ENCODE peak calls at places on chromosome 1, in six cellular contexts. One of them, this sample, is unnamed.

GRCh38 chr1:37724575-37724974 is 32.3 kb downstream of the CDCA8 start:
- DNase-seq in H1: no peak
- DNase-seq in K562: no peak
- DNase-seq in GM12878: no peak
- DNase-seq in SK-N-SH: no peak
- DNase-seq in HepG2: no peak
- DNase-seq in this sample: no peak

GRCh38 chr1:32714277-32714676 is 11.7 kb upstream of the SYNC start:
- DNase-seq in SK-N-SH: no peak
- DNase-seq in GM12878: no peak
- DNase-seq in K562: no peak
- DNase-seq in HepG2: peak; percentile 90
- DNase-seq in H1: no peak
- DNase-seq in this sample: no peak

GRCh38 chr1:53540604-53541262 is 81.5 kb downstream of the DMRTB1 start:
- DNase-seq in K562: no peak
- DNase-seq in HepG2: no peak
- DNase-seq in H1: no peak
- DNase-seq in SK-N-SH: no peak
- DNase-seq in GM12878: no peak
- DNase-seq in this sample: no peak

GRCh38 chr1:180926164-180926981 is 13.7 kb downstream of the KIAA1614 start:
- DNase-seq in H1: no peak
- DNase-seq in HepG2: no peak
- DNase-seq in K562: peak; percentile 68
- DNase-seq in SK-N-SH: peak; percentile 90
- DNase-seq in GM12878: no peak
- DNase-seq in this sample: peak; percentile 67

GRCh38 chr1:171134194-171134924 is 43.7 kb downstream of the FMO3 start:
- DNase-seq in HepG2: no peak
- DNase-seq in K562: no peak
- DNase-seq in H1: no peak
- DNase-seq in SK-N-SH: no peak
- DNase-seq in GM12878: no peak
- DNase-seq in this sample: no peak

GRCh38 chr1:48582408-48582807 is 110.4 kb upstream of the SPATA6 start:
- DNase-seq in SK-N-SH: no peak
- DNase-seq in H1: no peak
- DNase-seq in GM12878: no peak
- DNase-seq in HepG2: no peak
- DNase-seq in K562: no peak
- DNase-seq in this sample: no peak

GRCh38 chr1:116203192-116203723 is 92.1 kb downstream of the MAB21L3 start:
- DNase-seq in K562: no peak
- DNase-seq in SK-N-SH: no peak
- DNase-seq in HepG2: no peak
- DNase-seq in H1: no peak
- DNase-seq in GM12878: no peak
- DNase-seq in this sample: no peak

GRCh38 chr1:191343816-191344215 is 814.4 kb upstream of the RGS18 start:
- DNase-seq in H1: no peak
- DNase-seq in GM12878: no peak
- DNase-seq in K562: no peak
- DNase-seq in SK-N-SH: no peak
- DNase-seq in HepG2: no peak
- DNase-seq in this sample: no peak

GRCh38 chr1:239856924-239857323 is 234.8 kb upstream of the FMN2 start:
- DNase-seq in GM12878: no peak
- DNase-seq in HepG2: no peak
- DNase-seq in H1: no peak
- DNase-seq in SK-N-SH: no peak
- DNase-seq in K562: no peak
- DNase-seq in this sample: no peak

GRCh38 chr1:119964673-119965363 is 68.5 kb upstream of the ADAM30 start:
- DNase-seq in HepG2: no peak
- DNase-seq in SK-N-SH: no peak
- DNase-seq in K562: no peak
- DNase-seq in GM12878: no peak
- DNase-seq in H1: no peak
- DNase-seq in this sample: no peak

GRCh38 chr1:169899519-169900217 is 6.0 kb upstream of the SCYL3 start:
- DNase-seq in SK-N-SH: no peak
- DNase-seq in H1: no peak
- DNase-seq in GM12878: no peak
- DNase-seq in K562: no peak
- DNase-seq in HepG2: no peak
- DNase-seq in this sample: no peak

GRCh38 chr1:15485534-15486091 is 9.7 kb downstream of the CELA2B start:
- DNase-seq in H1: no peak
- DNase-seq in K562: peak; percentile 54
- DNase-seq in GM12878: peak; percentile 7
- DNase-seq in SK-N-SH: no peak
- DNase-seq in HepG2: no peak
- DNase-seq in this sample: no peak

GRCh38 chr1:225121095-225121494 is 191.6 kb downstream of the DNAH14 start:
- DNase-seq in SK-N-SH: no peak
- DNase-seq in HepG2: no peak
- DNase-seq in GM12878: no peak
- DNase-seq in H1: no peak
- DNase-seq in K562: no peak
- DNase-seq in this sample: no peak
- TF ChIP-seq POLR2AphosphoS5 in SK-N-SH: no peak
- TF ChIP-seq POLR2AphosphoS5 in HepG2: no peak
- TF ChIP-seq POLR2AphosphoS5 in GM12878: no peak
- TF ChIP-seq POLR2AphosphoS5 in H1: no peak
- TF ChIP-seq POLR2AphosphoS5 in K562: no peak
- TF ChIP-seq POLR2AphosphoS5 in this sample: no peak

DNA sequence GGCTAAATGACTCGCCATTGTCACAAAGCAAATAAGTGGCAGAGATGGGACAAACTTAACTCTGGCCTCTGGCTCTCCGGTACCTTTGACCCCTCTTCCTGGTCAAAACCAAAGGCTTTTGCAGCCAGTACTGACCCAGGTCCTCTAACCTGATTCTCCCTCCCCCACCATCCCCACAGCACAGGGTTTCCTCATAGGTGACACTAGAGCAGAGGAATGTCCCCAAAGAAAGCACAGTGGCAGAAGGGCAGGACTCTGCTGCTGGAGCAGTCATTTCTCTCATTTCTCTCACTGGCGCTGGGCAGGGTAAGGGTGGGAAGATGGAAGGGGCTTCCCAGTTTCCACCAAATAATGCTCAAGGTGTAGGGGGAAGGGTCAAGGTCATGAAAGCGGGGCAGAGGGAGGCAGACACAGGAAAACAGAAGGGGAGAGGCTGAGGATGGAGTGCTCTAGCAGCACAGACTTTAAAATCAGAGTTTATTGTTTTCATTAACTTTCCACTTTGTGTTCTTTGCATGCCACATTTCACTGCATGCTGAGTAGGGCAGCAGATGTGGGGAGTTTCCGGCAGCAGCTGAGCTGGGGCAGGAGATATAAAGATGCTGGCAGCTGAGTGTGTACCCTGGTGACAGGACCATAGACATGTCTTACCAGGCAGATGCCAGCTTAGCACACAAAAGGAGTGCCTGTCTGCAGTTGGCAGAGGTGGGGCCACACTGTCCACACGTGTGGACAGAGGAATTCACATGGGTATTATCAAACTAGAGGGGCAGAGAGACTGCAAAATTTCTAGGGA is 80.5 kb downstream of the FAM78B start:
- DNase-seq in GM12878: peak; percentile 8
- DNase-seq in K562: no peak
- DNase-seq in H1: no peak
- DNase-seq in HepG2: peak; percentile 8
- DNase-seq in SK-N-SH: no peak
- DNase-seq in this sample: no peak
- TF ChIP-seq GABPA in GM12878: no peak
- TF ChIP-seq GABPA in K562: no peak
- TF ChIP-seq GABPA in H1: no peak
- TF ChIP-seq GABPA in HepG2: no peak
- TF ChIP-seq GABPA in SK-N-SH: no peak
- TF ChIP-seq GABPA in this sample: no peak

GRCh38 chr1:81801032-81801833 is 499 bp downstream of the ADGRL2 start:
- DNase-seq in GM12878: no peak
- DNase-seq in HepG2: peak; percentile 59
- DNase-seq in SK-N-SH: peak; percentile 83
- DNase-seq in H1: no peak
- DNase-seq in K562: no peak
- DNase-seq in this sample: peak; percentile 13
- TF ChIP-seq POLR2AphosphoS5 in GM12878: no peak
- TF ChIP-seq POLR2AphosphoS5 in HepG2: peak; percentile 39
- TF ChIP-seq POLR2AphosphoS5 in SK-N-SH: peak; percentile 90
- TF ChIP-seq POLR2AphosphoS5 in H1: peak; percentile 74
- TF ChIP-seq POLR2AphosphoS5 in K562: no peak
- TF ChIP-seq POLR2AphosphoS5 in this sample: no peak

DNA sequence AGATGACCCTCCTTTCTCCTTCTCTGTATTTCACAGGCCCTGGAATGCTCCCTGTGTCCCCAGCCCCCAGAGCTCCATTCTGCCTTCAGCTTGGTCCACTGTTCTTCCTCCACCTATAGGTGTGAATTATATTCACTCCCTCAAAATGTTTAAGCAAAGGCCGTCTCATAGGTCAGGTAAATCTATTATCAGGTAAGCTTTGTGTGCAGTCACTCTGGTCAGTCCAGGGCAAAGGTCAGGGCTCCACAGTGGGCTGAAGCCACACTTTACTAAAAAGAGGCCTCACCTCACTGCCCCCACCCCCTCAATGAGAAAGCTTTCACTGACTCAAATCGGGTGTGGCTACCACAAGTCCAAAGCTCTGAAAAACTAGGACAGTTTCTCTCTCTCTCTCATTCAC is 65.9 kb downstream of the DNTTIP2 start:
- DNase-seq in SK-N-SH: no peak
- DNase-seq in K562: no peak
- DNase-seq in GM12878: no peak
- DNase-seq in HepG2: peak; percentile 40
- DNase-seq in H1: no peak
- DNase-seq in this sample: no peak
- TF ChIP-seq GABPA in SK-N-SH: no peak
- TF ChIP-seq GABPA in K562: no peak
- TF ChIP-seq GABPA in GM12878: no peak
- TF ChIP-seq GABPA in HepG2: no peak
- TF ChIP-seq GABPA in H1: no peak
- TF ChIP-seq GABPA in this sample: no peak

GRCh38 chr1:8908388-8909151 is 30.1 kb upstream of the ENO1 start:
- DNase-seq in HepG2: no peak
- DNase-seq in K562: no peak
- DNase-seq in SK-N-SH: no peak
- DNase-seq in H1: no peak
- DNase-seq in GM12878: no peak
- DNase-seq in this sample: peak; percentile 45

GRCh38 chr1:8903410-8903809 is 24.9 kb upstream of the ENO1 start:
- DNase-seq in K562: no peak
- DNase-seq in GM12878: no peak
- DNase-seq in H1: no peak
- DNase-seq in SK-N-SH: no peak
- DNase-seq in HepG2: no peak
- DNase-seq in this sample: peak; percentile 33

GRCh38 chr1:8902765-8903164 is 24.3 kb upstream of the ENO1 start:
- DNase-seq in HepG2: no peak
- DNase-seq in SK-N-SH: no peak
- DNase-seq in GM12878: no peak
- DNase-seq in H1: no peak
- DNase-seq in K562: no peak
- DNase-seq in this sample: no peak

GRCh38 chr1:8905582-8906191 is 27.2 kb upstream of the ENO1 start:
- DNase-seq in K562: no peak
- DNase-seq in GM12878: no peak
- DNase-seq in HepG2: no peak
- DNase-seq in H1: no peak
- DNase-seq in SK-N-SH: no peak
- DNase-seq in this sample: no peak

GRCh38 chr1:8903908-8904650 is 25.6 kb upstream of the ENO1 start:
- DNase-seq in H1: no peak
- DNase-seq in GM12878: no peak
- DNase-seq in HepG2: peak; percentile 68
- DNase-seq in SK-N-SH: peak; percentile 49
- DNase-seq in K562: no peak
- DNase-seq in this sample: no peak
- TF ChIP-seq POLR2AphosphoS5 in H1: no peak
- TF ChIP-seq POLR2AphosphoS5 in GM12878: no peak
- TF ChIP-seq POLR2AphosphoS5 in HepG2: no peak
- TF ChIP-seq POLR2AphosphoS5 in SK-N-SH: peak; percentile 59
- TF ChIP-seq POLR2AphosphoS5 in K562: no peak
- TF ChIP-seq POLR2AphosphoS5 in this sample: no peak

DNA sequence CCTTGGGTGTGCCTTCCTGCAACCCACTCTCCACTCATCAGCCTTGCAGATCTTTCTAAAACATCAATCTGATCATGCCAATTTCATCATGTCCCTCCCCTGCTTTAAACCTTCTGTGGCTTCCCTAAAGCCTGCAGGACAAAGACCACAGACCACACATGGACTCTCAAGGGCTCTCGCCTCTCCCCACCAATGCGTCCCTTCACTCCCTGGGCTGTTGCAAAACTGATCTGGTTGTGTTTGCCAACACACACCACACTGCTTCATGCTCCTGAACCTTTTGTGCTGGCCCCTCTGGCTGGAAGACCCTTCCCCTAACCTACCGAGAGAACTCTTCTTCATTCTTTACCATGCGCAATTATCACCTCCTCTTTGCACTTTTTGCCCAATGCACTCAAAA is 72.4 kb downstream of the ITPKB start:
- DNase-seq in GM12878: no peak
- DNase-seq in H1: no peak
- DNase-seq in K562: no peak
- DNase-seq in SK-N-SH: no peak
- DNase-seq in HepG2: no peak
- DNase-seq in this sample: no peak
- TF ChIP-seq GABPA in GM12878: no peak
- TF ChIP-seq GABPA in H1: no peak
- TF ChIP-seq GABPA in K562: no peak
- TF ChIP-seq GABPA in SK-N-SH: no peak
- TF ChIP-seq GABPA in HepG2: no peak
- TF ChIP-seq GABPA in this sample: no peak

DNA sequence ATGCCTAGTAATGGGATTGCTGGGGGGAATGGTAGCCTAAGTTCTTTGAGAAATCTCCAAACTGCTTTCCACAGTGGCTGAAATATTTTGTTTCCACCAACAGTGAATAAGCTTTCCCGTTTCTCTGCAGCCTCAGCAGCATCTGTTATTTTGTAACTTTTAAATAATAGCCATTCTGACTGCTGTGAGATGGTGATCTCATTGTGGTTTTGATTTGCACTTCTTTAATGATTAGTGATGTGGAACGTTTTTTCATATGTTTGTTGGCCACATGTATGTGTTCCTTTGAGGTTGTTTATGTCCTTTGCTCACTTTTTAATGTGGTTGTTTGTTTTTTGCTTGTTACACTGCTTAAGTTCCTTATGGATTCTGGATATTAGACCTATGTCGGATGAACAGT is 237.4 kb downstream of the CENPF start:
- DNase-seq in H1: no peak
- DNase-seq in HepG2: no peak
- DNase-seq in GM12878: no peak
- DNase-seq in SK-N-SH: no peak
- DNase-seq in K562: no peak
- DNase-seq in this sample: no peak
- TF ChIP-seq POLR2AphosphoS5 in H1: no peak
- TF ChIP-seq POLR2AphosphoS5 in HepG2: no peak
- TF ChIP-seq POLR2AphosphoS5 in GM12878: no peak
- TF ChIP-seq POLR2AphosphoS5 in SK-N-SH: no peak
- TF ChIP-seq POLR2AphosphoS5 in K562: no peak
- TF ChIP-seq POLR2AphosphoS5 in this sample: no peak

This sample was measured in HL-60.